ENCODE peak calls at places on chromosome 22, in six cellular contexts. B is heart left ventricle; K is heart right ventricle; I is neuronal stem cell; E is CD4-positive, alpha-beta memory T cell; F is AG04450. O is an unnamed sample.
A peak's percentile ranks its signal among the peaks of the same experiment; 100 is the strongest.

GRCh38 chr22:23689414-23689813 is 1.4 kb upstream of the RGL4 start:
- DNase-seq in F (no peak), K (no peak), B (no peak), E (no peak), I (no peak), O (no peak)

GRCh38 chr22:19776433-19777031 is 16.0 kb downstream of the TBX1 start:
- DNase-seq in F (no peak), K (peak; percentile 9), I (no peak), E (no peak), B (no peak), O (peak; percentile 43)

GRCh38 chr22:49303781-49304461 is 523.8 kb downstream of the BRD1 start:
- DNase-seq in K (no peak), I (no peak), E (no peak), B (no peak), F (no peak), O (no peak)

GRCh38 chr22:22150457-22150856 is 94.1 kb upstream of the VPREB1 start:
- DNase-seq in E (no peak), B (no peak), K (no peak), F (no peak), I (no peak), O (no peak)

GRCh38 chr22:45008853-45009751 is 703 bp downstream of the PHF21B start:
- DNase-seq in K (no peak), I (peak; percentile 46), F (no peak), E (no peak), B (no peak), O (no peak)

GRCh38 chr22:43740587-43741270 is 71.4 kb downstream of the EFCAB6 start:
- DNase-seq in E (no peak), B (no peak), I (no peak), F (no peak), K (no peak), O (no peak)

GRCh38 chr22:27642104-27642800 is 159.3 kb downstream of the MN1 start:
- DNase-seq in K (no peak), E (no peak), B (no peak), F (no peak), I (peak; percentile 36), O (no peak)

GRCh38 chr22:41290262-41291221 is 4.6 kb upstream of the RANGAP1 start:
- DNase-seq in B (no peak), K (no peak), F (peak; percentile 72), I (peak; percentile 40), E (no peak), O (no peak)

GRCh38 chr22:43901976-43902643 is 10.3 kb upstream of the PNPLA5 start:
- DNase-seq in E (no peak), I (no peak), K (no peak), F (peak; percentile 67), B (no peak), O (no peak)

GRCh38 chr22:19522190-19522880 is 1.9 kb downstream of the CLDN5 start:
- DNase-seq in E (no peak), F (no peak), B (peak; percentile 78), K (peak; percentile 71), I (no peak), O (no peak)

GRCh38 chr22:44439356-44440223 is 58.4 kb downstream of the RTL6 start:
- DNase-seq in I (no peak), F (no peak), K (no peak), B (no peak), E (no peak), O (no peak)

GRCh38 chr22:49156662-49157285 is 670.9 kb downstream of the BRD1 start:
- DNase-seq in I (no peak), K (no peak), F (no peak), B (no peak), E (no peak), O (no peak)

GRCh38 chr22:44574057-44574456 is 76.0 kb upstream of the RTL6 start:
- DNase-seq in E (no peak), B (peak; percentile 61), K (no peak), I (no peak), F (no peak), O (no peak)

GRCh38 chr22:19292262-19293230 is 1.0 kb upstream of the CLTCL1 start:
- DNase-seq in E (no peak), I (no peak), B (peak; percentile 31), F (no peak), K (no peak), O (no peak)

GRCh38 chr22:46081036-46081830 is 69.1 kb upstream of the PPARA start:
- DNase-seq in F (no peak), B (peak; percentile 32), E (no peak), I (no peak), K (peak; percentile 25), O (no peak)

GRCh38 chr22:19679476-19680099 is 34.7 kb upstream of the SEPTIN5 start:
- DNase-seq in I (no peak), F (no peak), K (peak; percentile 75), E (peak; percentile 33), B (peak; percentile 60), O (no peak)

GRCh38 chr22:48822278-48823233 is 1005.1 kb downstream of the BRD1 start:
- DNase-seq in E (no peak), F (no peak), K (no peak), B (no peak), I (no peak), O (no peak)

GRCh38 chr22:46966495-46966845 is 204.0 kb downstream of the TBC1D22A start:
- DNase-seq in F (no peak), E (no peak), B (no peak), K (no peak), I (no peak), O (no peak)

GRCh38 chr22:42905702-42906183 is 48.7 kb upstream of the ARFGAP3 start:
- DNase-seq in E (no peak), F (no peak), K (peak; percentile 69), B (peak; percentile 80), I (no peak), O (no peak)

GRCh38 chr22:38737302-38738060 is 18.3 kb downstream of the SUN2 start:
- DNase-seq in F (no peak), B (peak; percentile 9), I (no peak), E (no peak), K (no peak), O (no peak)

GRCh38 chr22:18977824-18978425 is 41.8 kb upstream of the PRODH start:
- DNase-seq in K (no peak), E (no peak), I (no peak), B (no peak), F (no peak), O (no peak)

GRCh38 chr22:19579880-19580279 is 55.7 kb upstream of the CLDN5 start:
- DNase-seq in K (peak; percentile 34), I (no peak), B (peak; percentile 46), F (no peak), E (peak; percentile 7), O (no peak)

DNA sequence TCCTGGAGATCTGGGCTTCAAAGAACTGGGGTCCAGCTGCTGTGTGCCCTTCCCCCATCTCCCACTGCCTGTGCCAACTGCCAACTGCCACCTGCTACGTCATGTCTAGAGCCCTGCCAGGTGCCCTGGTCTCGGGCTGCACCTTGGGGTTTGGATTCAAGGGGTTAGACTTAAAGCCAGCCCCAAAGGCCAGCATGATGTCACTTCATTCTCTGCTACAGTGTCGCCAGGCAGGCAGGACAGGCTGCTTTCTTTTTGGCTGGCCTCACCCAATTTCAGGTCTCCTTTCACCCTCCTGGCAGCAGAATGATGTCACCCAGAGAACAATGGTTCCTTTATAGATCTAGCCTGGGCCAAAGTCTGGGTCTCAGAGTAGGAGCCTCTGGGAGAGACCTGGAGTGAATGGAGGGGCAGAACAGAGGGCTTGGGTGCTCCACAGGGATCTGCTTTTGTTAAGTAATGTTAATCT is 79.5 kb upstream of the CRYBB3 start:
- DNase-seq in I (peak; percentile 35), F (no peak), B (peak; percentile 33), K (no peak), E (no peak), O (no peak)
- H3K4me3 ChIP-seq in I (no peak overlapping the region), F (no peak overlapping the region), B (no peak overlapping the region), K (no peak overlapping the region), E (no peak overlapping the region), O (no peak overlapping the region)

GRCh38 chr22:31728857-31729256 is 21.1 kb downstream of the PRR14L start:
- DNase-seq in E (no peak), K (no peak), I (no peak), F (no peak), B (no peak), O (no peak)
- H3K4me3 ChIP-seq in E (no peak overlapping the region), K (no peak overlapping the region), I (no peak overlapping the region), F (no peak overlapping the region), B (no peak overlapping the region), O (no peak overlapping the region)

GRCh38 chr22:50674127-50674493 is 1.5 kb downstream of the SHANK3 start:
- DNase-seq in E (no peak), K (no peak), I (no peak), F (no peak), B (no peak), O (no peak)
- H3K4me3 ChIP-seq in E (no peak overlapping the region), K (peak overlapping the region; percentile 53), I (peak overlapping the region; percentile 84), F (no peak overlapping the region), B (peak overlapping the region; percentile 42), O (no peak overlapping the region)

DNA sequence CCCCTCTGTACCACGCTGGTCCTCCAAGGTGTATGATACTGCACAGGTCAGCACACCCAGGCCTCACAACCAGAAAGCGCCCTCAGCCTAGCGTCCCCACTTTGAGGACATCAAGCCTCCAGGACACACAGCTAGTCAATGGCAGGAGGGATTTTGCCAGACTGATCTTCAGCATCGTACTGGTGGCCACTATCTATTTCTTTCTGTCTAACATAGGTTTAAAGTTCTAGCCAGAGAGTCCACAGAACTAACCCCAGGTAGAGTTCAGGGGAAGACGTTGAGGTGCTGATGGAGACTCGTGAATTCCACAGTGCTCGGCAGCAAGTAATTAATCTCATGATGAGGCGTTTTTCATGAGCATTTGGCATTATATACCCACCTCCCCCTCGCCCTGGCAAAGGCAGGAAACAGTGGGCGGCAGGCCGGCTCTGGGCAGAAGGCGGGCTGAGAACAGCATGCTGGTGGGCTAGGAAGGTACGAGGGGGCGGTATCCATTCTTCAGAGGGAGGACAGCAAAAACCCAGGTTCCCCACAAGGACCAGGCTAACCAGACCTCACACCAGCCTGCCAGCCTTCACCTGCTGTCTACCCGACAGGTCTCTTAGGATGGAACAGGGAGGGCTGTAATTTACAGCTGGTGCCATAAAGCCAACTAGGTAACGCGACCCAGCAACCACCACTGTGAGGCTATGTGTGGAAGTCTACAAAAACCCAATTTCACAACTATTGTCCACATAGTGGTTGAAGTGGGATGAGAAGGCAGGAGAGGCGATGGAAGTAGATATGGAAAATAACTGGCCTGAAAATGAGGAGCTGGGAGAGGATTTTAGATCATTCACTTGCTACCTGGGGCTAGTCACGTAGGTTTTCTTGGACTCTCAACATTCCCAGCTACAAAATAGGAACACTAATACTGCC is 18.5 kb downstream of the MYH9 start:
- DNase-seq in F (no peak), I (no peak), B (peak; percentile 27), K (no peak), E (no peak), O (no peak)
- H3K4me3 ChIP-seq in F (peak overlapping the region; percentile 38), I (no peak overlapping the region), B (no peak overlapping the region), K (no peak overlapping the region), E (peak overlapping the region; percentile 57), O (no peak overlapping the region)

GRCh38 chr22:39900306-39901227 is at the start of gene GRAP2:
- DNase-seq in K (no peak), I (no peak), F (no peak), B (no peak), E (peak; percentile 84), O (no peak)
- H3K4me3 ChIP-seq in K (no peak within 1 kb of the TSS), I (no peak within 1 kb of the TSS), F (no peak within 1 kb of the TSS), B (no peak within 1 kb of the TSS), E (peak within 1 kb of the TSS; percentile 57), O (no peak within 1 kb of the TSS)

O was measured in HL-60.